ENCODE peak calls at places on chromosomes 16 and 17, in eight cellular contexts. One of them, this sample, is unnamed.

GRCh38 chr16:77336637-77337036 is 98.2 kb downstream of the ADAMTS18 start:
- DNase-seq in left ventricle myocardium inferior: no peak
- DNase-seq in heart right ventricle: no peak
- DNase-seq in suprapubic skin: no peak
- DNase-seq in tibial nerve: no peak
- DNase-seq in brain microvascular endothelial cell: peak; percentile 21
- DNase-seq in H9: no peak
- DNase-seq in body of pancreas: no peak
- DNase-seq in this sample: no peak

GRCh38 chr17:9274119-9274445 is 252.8 kb downstream of the NTN1 start:
- DNase-seq in H9: no peak
- DNase-seq in body of pancreas: no peak
- DNase-seq in suprapubic skin: no peak
- DNase-seq in tibial nerve: no peak
- DNase-seq in left ventricle myocardium inferior: no peak
- DNase-seq in heart right ventricle: no peak
- DNase-seq in brain microvascular endothelial cell: no peak
- DNase-seq in this sample: no peak

GRCh38 chr17:36931697-36932382 is 5.4 kb upstream of the LHX1 start:
- DNase-seq in body of pancreas: peak; percentile 39
- DNase-seq in heart right ventricle: no peak
- DNase-seq in left ventricle myocardium inferior: no peak
- DNase-seq in tibial nerve: no peak
- DNase-seq in suprapubic skin: no peak
- DNase-seq in brain microvascular endothelial cell: no peak
- DNase-seq in H9: peak; percentile 35
- DNase-seq in this sample: no peak

GRCh38 chr17:65332375-65332774 is 195.2 kb downstream of the RGS9 start:
- DNase-seq in suprapubic skin: no peak
- DNase-seq in H9: no peak
- DNase-seq in heart right ventricle: no peak
- DNase-seq in tibial nerve: no peak
- DNase-seq in left ventricle myocardium inferior: no peak
- DNase-seq in body of pancreas: no peak
- DNase-seq in brain microvascular endothelial cell: peak; percentile 82
- DNase-seq in this sample: peak; percentile 26

GRCh38 chr17:55089955-55090573 is 121.5 kb downstream of the STXBP4 start:
- DNase-seq in H9: no peak
- DNase-seq in tibial nerve: no peak
- DNase-seq in heart right ventricle: no peak
- DNase-seq in suprapubic skin: no peak
- DNase-seq in body of pancreas: no peak
- DNase-seq in left ventricle myocardium inferior: no peak
- DNase-seq in brain microvascular endothelial cell: peak; percentile 4
- DNase-seq in this sample: no peak

GRCh38 chr16:57276596-57276995 is 7.9 kb downstream of the PLLP start:
- DNase-seq in heart right ventricle: no peak
- DNase-seq in H9: no peak
- DNase-seq in left ventricle myocardium inferior: no peak
- DNase-seq in suprapubic skin: peak; percentile 44
- DNase-seq in brain microvascular endothelial cell: no peak
- DNase-seq in body of pancreas: no peak
- DNase-seq in tibial nerve: no peak
- DNase-seq in this sample: peak; percentile 86

GRCh38 chr17:69084911-69085310 is 24.2 kb upstream of the ABCA9 start:
- DNase-seq in brain microvascular endothelial cell: no peak
- DNase-seq in H9: peak; percentile 92
- DNase-seq in heart right ventricle: no peak
- DNase-seq in body of pancreas: peak; percentile 25
- DNase-seq in suprapubic skin: no peak
- DNase-seq in left ventricle myocardium inferior: no peak
- DNase-seq in tibial nerve: no peak
- DNase-seq in this sample: peak; percentile 17

GRCh38 chr17:19386974-19387920 is at the start of gene MFAP4:
- DNase-seq in heart right ventricle: peak; percentile 64
- DNase-seq in suprapubic skin: peak; percentile 77
- DNase-seq in left ventricle myocardium inferior: peak; percentile 74
- DNase-seq in tibial nerve: peak; percentile 56
- DNase-seq in body of pancreas: peak; percentile 35
- DNase-seq in H9: peak; percentile 87
- DNase-seq in brain microvascular endothelial cell: peak; percentile 56
- DNase-seq in this sample: no peak

GRCh38 chr17:48503747-48504146 is 27.1 kb downstream of the HOXB1 start:
- DNase-seq in H9: no peak
- DNase-seq in suprapubic skin: no peak
- DNase-seq in tibial nerve: no peak
- DNase-seq in brain microvascular endothelial cell: no peak
- DNase-seq in body of pancreas: no peak
- DNase-seq in left ventricle myocardium inferior: no peak
- DNase-seq in heart right ventricle: no peak
- DNase-seq in this sample: no peak

GRCh38 chr16:62194828-62195227 is 158.6 kb upstream of the CDH8 start:
- DNase-seq in H9: no peak
- DNase-seq in suprapubic skin: no peak
- DNase-seq in brain microvascular endothelial cell: no peak
- DNase-seq in tibial nerve: no peak
- DNase-seq in left ventricle myocardium inferior: no peak
- DNase-seq in body of pancreas: no peak
- DNase-seq in heart right ventricle: no peak
- DNase-seq in this sample: peak; percentile 11

GRCh38 chr16:2042666-2043295 is 4.9 kb downstream of the NTHL1 start:
- DNase-seq in left ventricle myocardium inferior: no peak
- DNase-seq in tibial nerve: no peak
- DNase-seq in brain microvascular endothelial cell: no peak
- DNase-seq in suprapubic skin: no peak
- DNase-seq in H9: no peak
- DNase-seq in body of pancreas: no peak
- DNase-seq in heart right ventricle: no peak
- DNase-seq in this sample: no peak

DNA sequence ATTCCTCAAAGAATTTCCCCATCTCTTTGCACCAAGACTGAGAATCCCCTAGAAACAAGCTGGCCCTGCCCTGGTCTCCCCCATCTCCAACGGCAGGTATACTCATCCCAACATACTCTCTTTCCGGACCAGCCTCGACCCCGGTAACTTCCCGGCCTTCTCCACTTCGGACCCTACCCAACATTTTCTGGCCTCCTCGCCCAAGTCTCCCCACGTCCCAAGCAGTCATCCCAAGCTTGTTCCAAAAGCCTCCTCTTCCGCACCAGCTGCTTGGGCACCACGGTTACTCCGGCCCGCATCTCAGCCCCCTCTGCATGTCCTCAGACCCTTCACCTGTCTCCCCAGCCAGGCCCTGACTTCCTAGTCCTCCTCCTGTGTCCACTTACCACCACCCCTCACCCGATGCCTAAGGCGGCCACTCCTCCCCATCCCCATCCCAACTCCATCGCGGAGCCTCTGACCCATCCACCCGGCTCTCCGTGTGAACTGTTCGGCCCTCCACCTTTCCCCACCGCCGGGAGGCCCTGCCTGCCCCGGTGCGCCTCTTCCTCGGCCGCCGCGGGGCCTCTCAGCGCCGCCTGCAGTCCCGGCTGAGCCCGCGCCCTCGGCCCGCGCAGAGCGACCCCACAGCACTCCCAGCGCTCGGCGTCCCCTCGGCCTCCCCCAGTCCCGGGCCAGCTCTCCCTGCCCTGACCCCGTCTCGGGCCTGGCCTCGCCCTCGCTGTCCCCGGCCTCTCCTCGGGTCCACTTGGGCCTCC is 993 bp downstream of the PITPNA start:
- DNase-seq in left ventricle myocardium inferior: no peak
- DNase-seq in tibial nerve: no peak
- DNase-seq in heart right ventricle: no peak
- DNase-seq in suprapubic skin: no peak
- DNase-seq in brain microvascular endothelial cell: no peak
- DNase-seq in body of pancreas: peak; percentile 34
- DNase-seq in H9: no peak
- DNase-seq in this sample: peak; percentile 44
- TF ChIP-seq CTCF in left ventricle myocardium inferior: peak; percentile 43
- TF ChIP-seq CTCF in tibial nerve: no peak
- TF ChIP-seq CTCF in heart right ventricle: peak; percentile 51
- TF ChIP-seq CTCF in suprapubic skin: peak; percentile 9
- TF ChIP-seq CTCF in brain microvascular endothelial cell: peak; percentile 30
- TF ChIP-seq CTCF in body of pancreas: peak; percentile 31
- TF ChIP-seq CTCF in H9: peak; percentile 26
- TF ChIP-seq CTCF in this sample: no peak

GRCh38 chr17:81715872-81716673 is 4.0 kb downstream of the SLC25A10 start:
- DNase-seq in heart right ventricle: no peak
- DNase-seq in H9: no peak
- DNase-seq in left ventricle myocardium inferior: no peak
- DNase-seq in brain microvascular endothelial cell: no peak
- DNase-seq in body of pancreas: no peak
- DNase-seq in tibial nerve: no peak
- DNase-seq in suprapubic skin: peak; percentile 64
- DNase-seq in this sample: no peak
- H3K27ac ChIP-seq in heart right ventricle: no peak overlapping the region
- H3K27ac ChIP-seq in H9: no peak overlapping the region
- H3K27ac ChIP-seq in left ventricle myocardium inferior: no peak overlapping the region
- H3K27ac ChIP-seq in brain microvascular endothelial cell: no peak overlapping the region
- H3K27ac ChIP-seq in body of pancreas: no peak overlapping the region
- H3K27ac ChIP-seq in tibial nerve: no peak overlapping the region
- H3K27ac ChIP-seq in suprapubic skin: no peak overlapping the region
- H3K27ac ChIP-seq in this sample: peak overlapping the region; percentile 89

GRCh38 chr17:14019186-14019956 is 49.9 kb upstream of the COX10 start:
- DNase-seq in tibial nerve: no peak
- DNase-seq in body of pancreas: no peak
- DNase-seq in heart right ventricle: no peak
- DNase-seq in brain microvascular endothelial cell: peak; percentile 55
- DNase-seq in suprapubic skin: no peak
- DNase-seq in left ventricle myocardium inferior: no peak
- DNase-seq in H9: no peak
- DNase-seq in this sample: peak; percentile 9
- TF ChIP-seq CTCF in tibial nerve: no peak
- TF ChIP-seq CTCF in body of pancreas: no peak
- TF ChIP-seq CTCF in heart right ventricle: no peak
- TF ChIP-seq CTCF in brain microvascular endothelial cell: no peak
- TF ChIP-seq CTCF in suprapubic skin: no peak
- TF ChIP-seq CTCF in left ventricle myocardium inferior: no peak
- TF ChIP-seq CTCF in H9: no peak
- TF ChIP-seq CTCF in this sample: no peak

GRCh38 chr16:85383836-85384825 is 229.0 kb upstream of the GSE1 start:
- DNase-seq in body of pancreas: no peak
- DNase-seq in left ventricle myocardium inferior: no peak
- DNase-seq in tibial nerve: no peak
- DNase-seq in H9: no peak
- DNase-seq in brain microvascular endothelial cell: no peak
- DNase-seq in heart right ventricle: no peak
- DNase-seq in suprapubic skin: no peak
- DNase-seq in this sample: peak; percentile 70
- H3K27ac ChIP-seq in body of pancreas: no peak overlapping the region
- H3K27ac ChIP-seq in left ventricle myocardium inferior: no peak overlapping the region
- H3K27ac ChIP-seq in tibial nerve: no peak overlapping the region
- H3K27ac ChIP-seq in H9: no peak overlapping the region
- H3K27ac ChIP-seq in brain microvascular endothelial cell: no peak overlapping the region
- H3K27ac ChIP-seq in heart right ventricle: no peak overlapping the region
- H3K27ac ChIP-seq in suprapubic skin: peak overlapping the region; percentile 64
- H3K27ac ChIP-seq in this sample: peak overlapping the region; percentile 97

DNA sequence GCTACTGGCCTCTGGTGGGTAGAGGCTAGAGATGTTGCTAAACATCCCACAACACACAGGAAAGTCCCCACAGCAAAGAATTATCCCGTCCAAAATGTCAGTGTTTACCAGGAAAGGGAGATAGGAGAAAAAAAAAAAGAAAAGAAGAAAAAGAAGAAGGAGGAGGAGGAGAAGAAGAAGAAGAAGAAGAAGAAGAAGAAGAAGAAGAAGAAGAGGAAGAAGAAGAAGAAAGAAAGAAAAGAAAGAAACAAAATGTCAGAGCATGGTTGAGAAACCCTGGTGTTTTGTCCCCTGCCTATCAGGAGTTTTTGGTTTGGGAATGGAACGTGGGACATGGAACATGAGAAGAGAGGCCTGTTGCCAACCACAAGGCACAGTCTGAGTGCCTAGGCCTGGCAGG is 2.4 kb downstream of the TMEM95 start:
- DNase-seq in H9: no peak
- DNase-seq in tibial nerve: no peak
- DNase-seq in brain microvascular endothelial cell: no peak
- DNase-seq in left ventricle myocardium inferior: no peak
- DNase-seq in heart right ventricle: no peak
- DNase-seq in suprapubic skin: no peak
- DNase-seq in body of pancreas: no peak
- DNase-seq in this sample: no peak
- TF ChIP-seq CTCF in H9: no peak
- TF ChIP-seq CTCF in tibial nerve: no peak
- TF ChIP-seq CTCF in brain microvascular endothelial cell: no peak
- TF ChIP-seq CTCF in left ventricle myocardium inferior: no peak
- TF ChIP-seq CTCF in heart right ventricle: no peak
- TF ChIP-seq CTCF in suprapubic skin: no peak
- TF ChIP-seq CTCF in body of pancreas: no peak
- TF ChIP-seq CTCF in this sample: no peak